ENCODE peak calls at places on chromosomes 4 and X, in eight cellular contexts. N is tibial artery; F is body of pancreas; O is CD4-positive, CD25-positive, alpha-beta regulatory T cell; K is left ventricle myocardium inferior; I is adipocyte; A is small intestine; J is aorta. W is an unnamed sample.

GRCh38 chr4:41432889-41433288 is 105.1 kb upstream of the LIMCH1 start:
- DNase-seq in I (peak; percentile 70), O (no peak), A (no peak), N (no peak), J (no peak), K (no peak), F (no peak), W (no peak)

GRCh38 chrX:63186137-63186536 is 165.0 kb downstream of the SPIN4 start:
- DNase-seq in K (no peak), F (no peak), J (peak; percentile 0), O (no peak), I (no peak), A (no peak), N (no peak), W (no peak)

GRCh38 chrX:48917139-48917980 is 1.5 kb downstream of the PIM2 start:
- DNase-seq in F (peak; percentile 93), N (peak; percentile 90), I (peak; percentile 90), K (peak; percentile 86), J (peak; percentile 95), O (peak; percentile 80), A (peak; percentile 90), W (peak; percentile 92)

GRCh38 chr4:145481164-145481941 is at the start of gene SMAD1:
- DNase-seq in N (peak; percentile 86), F (peak; percentile 94), J (peak; percentile 94), I (peak; percentile 95), K (peak; percentile 86), O (no peak), A (peak; percentile 81), W (peak; percentile 5)

GRCh38 chr4:13537011-13537831 is 7.1 kb downstream of the NKX3-2 start:
- DNase-seq in I (no peak), F (no peak), J (no peak), K (no peak), A (no peak), O (no peak), N (no peak), W (no peak)

GRCh38 chr4:96448315-96448872 is 608.5 kb downstream of the PDHA2 start:
- DNase-seq in I (no peak), J (no peak), N (no peak), F (no peak), K (no peak), O (no peak), A (no peak), W (no peak)

GRCh38 chrX:53319614-53320542 is 38.5 kb upstream of the IQSEC2 start:
- DNase-seq in O (no peak), A (no peak), J (no peak), K (no peak), N (no peak), F (peak; percentile 24), I (peak; percentile 28), W (no peak)

GRCh38 chrX:18389968-18390367 is 35.4 kb upstream of the CDKL5 start:
- DNase-seq in A (no peak), O (no peak), J (no peak), F (no peak), K (no peak), I (no peak), N (no peak), W (no peak)

GRCh38 chr4:76716020-76716419 is 181.9 kb downstream of the SOWAHB start:
- DNase-seq in I (no peak), N (no peak), J (no peak), O (no peak), K (no peak), A (no peak), F (no peak), W (no peak)

GRCh38 chr4:26325191-26325590 is 4.4 kb downstream of the RBPJ start:
- DNase-seq in O (no peak), K (no peak), F (no peak), N (no peak), I (peak; percentile 52), A (peak; percentile 60), J (no peak), W (peak; percentile 56)

GRCh38 chrX:71056857-71057256 is 11.3 kb downstream of the SNX12 start:
- DNase-seq in O (no peak), J (no peak), I (peak; percentile 76), K (no peak), F (no peak), A (no peak), N (no peak), W (no peak)

GRCh38 chr4:146132445-146132844 is 43.1 kb upstream of the LSM6 start:
- DNase-seq in K (no peak), O (no peak), N (no peak), I (no peak), F (no peak), J (no peak), A (no peak), W (no peak)

DNA sequence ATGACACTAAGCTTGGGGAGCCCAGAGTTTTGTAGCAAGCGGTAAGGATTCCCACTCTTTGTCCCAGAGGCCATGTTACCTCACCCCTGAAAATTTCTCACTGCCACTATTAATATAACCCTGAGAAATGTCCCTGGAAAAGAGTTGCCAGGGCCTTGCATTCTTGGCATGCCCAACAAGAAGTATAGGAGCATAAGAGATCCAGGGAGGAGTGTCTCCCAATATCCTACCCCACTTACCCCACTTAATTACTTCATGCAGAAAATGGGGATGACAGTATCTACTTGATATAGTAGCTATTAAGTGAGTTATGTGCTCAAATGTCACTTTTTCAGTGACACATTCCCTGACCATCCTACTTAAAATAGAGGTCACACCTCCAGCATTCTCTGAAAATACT is 120.5 kb upstream of the C1GALT1C1 start:
- DNase-seq in F (no peak), J (no peak), A (no peak), I (no peak), K (no peak), O (no peak), N (no peak), W (no peak)
- H3K4me1 ChIP-seq in F (peaks cover 3% of the 10 kb centered on the region), J (no peaks in the 10 kb centered on the region), A (no peaks in the 10 kb centered on the region), I (peaks cover 7% of the 10 kb centered on the region), K (no peaks in the 10 kb centered on the region), O (peaks cover 4% of the 10 kb centered on the region), N (no peaks in the 10 kb centered on the region), W (peaks cover 25% of the 10 kb centered on the region)

GRCh38 chr4:85180533-85180932 is 214.0 kb upstream of the WDFY3 start:
- DNase-seq in I (no peak), J (no peak), A (no peak), F (no peak), K (no peak), N (no peak), O (no peak), W (no peak)

GRCh38 chr4:85177679-85178078 is 211.2 kb upstream of the WDFY3 start:
- DNase-seq in O (no peak), F (no peak), K (no peak), J (no peak), N (no peak), I (no peak), A (no peak), W (no peak)

GRCh38 chr4:85177092-85177491 is 210.6 kb upstream of the WDFY3 start:
- DNase-seq in F (no peak), I (no peak), A (no peak), J (no peak), K (no peak), O (no peak), N (no peak), W (no peak)

GRCh38 chr4:85170241-85170640 is 203.8 kb upstream of the WDFY3 start:
- DNase-seq in A (no peak), N (no peak), O (no peak), I (no peak), J (no peak), F (no peak), K (no peak), W (no peak)

DNA sequence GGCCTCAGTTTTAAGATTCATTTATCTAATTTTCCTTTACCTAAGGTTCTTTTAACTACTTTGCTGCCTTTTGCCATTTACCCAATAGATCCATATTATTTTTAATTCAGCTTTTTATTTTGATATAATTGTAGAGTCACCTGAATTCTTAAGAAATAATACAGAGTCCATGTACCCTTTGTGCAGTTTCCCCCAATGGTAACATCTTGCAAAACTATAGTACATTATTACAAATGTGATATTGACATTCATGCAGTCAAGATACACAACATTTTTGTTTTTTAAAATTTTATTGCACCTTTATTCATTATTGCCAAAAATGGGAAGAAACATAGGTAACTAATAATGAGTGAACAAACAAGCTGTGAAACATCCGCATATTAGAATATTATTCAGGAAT is 208.7 kb upstream of the WDFY3 start:
- DNase-seq in I (no peak), N (no peak), O (no peak), J (no peak), A (no peak), K (no peak), F (no peak), W (no peak)
- H3K4me3 ChIP-seq in I (no peak overlapping the region), N (no peak overlapping the region), O (no peak overlapping the region), J (no peak overlapping the region), A (no peak overlapping the region), K (no peak overlapping the region), F (no peak overlapping the region), W (no peak overlapping the region)

DNA sequence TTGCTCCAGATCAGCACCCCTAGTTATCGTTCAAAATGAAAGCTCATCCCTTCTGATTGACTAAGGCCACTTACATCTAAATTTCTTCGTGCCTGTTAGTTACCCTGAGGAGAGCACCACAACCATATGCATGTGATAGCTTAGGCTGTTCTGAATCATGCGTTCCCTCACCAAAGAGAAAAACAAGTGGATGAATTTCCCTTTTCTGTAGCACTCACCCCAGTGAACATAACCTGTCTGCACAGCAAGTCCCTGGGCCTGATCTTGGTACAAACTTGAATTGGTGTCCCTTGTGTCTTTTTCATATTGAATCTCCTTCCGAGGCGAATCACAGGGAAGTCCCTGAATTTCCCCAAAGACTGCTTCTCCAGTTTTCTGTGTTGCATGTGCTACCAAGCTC is 100.5 kb downstream of the KLHL8 start:
- DNase-seq in A (no peak), N (no peak), I (no peak), J (no peak), K (no peak), O (no peak), F (no peak), W (no peak)
- H3K4me1 ChIP-seq in A (peaks cover 6% of the 10 kb centered on the region), N (peaks cover 44% of the 10 kb centered on the region), I (peaks cover 53% of the 10 kb centered on the region), J (no peaks in the 10 kb centered on the region), K (peaks cover 81% of the 10 kb centered on the region), O (no peaks in the 10 kb centered on the region), F (peaks cover 38% of the 10 kb centered on the region), W (peaks cover 15% of the 10 kb centered on the region)

GRCh38 chr4:150238591-150238990 is 160.3 kb downstream of the DCLK2 start:
- DNase-seq in N (no peak), O (no peak), F (no peak), I (no peak), J (no peak), K (no peak), A (no peak), W (no peak)

GRCh38 chr4:150237110-150237852 is 159.0 kb downstream of the DCLK2 start:
- DNase-seq in O (no peak), K (no peak), A (no peak), I (peak; percentile 95), F (no peak), J (no peak), N (no peak), W (no peak)

GRCh38 chr4:150235795-150236385 is 157.6 kb downstream of the DCLK2 start:
- DNase-seq in N (no peak), O (no peak), A (no peak), K (no peak), I (peak; percentile 45), J (no peak), F (no peak), W (no peak)

GRCh38 chr4:150235317-150235716 is 157.1 kb downstream of the DCLK2 start:
- DNase-seq in K (no peak), F (no peak), A (no peak), J (no peak), O (no peak), I (no peak), N (no peak), W (no peak)

DNA sequence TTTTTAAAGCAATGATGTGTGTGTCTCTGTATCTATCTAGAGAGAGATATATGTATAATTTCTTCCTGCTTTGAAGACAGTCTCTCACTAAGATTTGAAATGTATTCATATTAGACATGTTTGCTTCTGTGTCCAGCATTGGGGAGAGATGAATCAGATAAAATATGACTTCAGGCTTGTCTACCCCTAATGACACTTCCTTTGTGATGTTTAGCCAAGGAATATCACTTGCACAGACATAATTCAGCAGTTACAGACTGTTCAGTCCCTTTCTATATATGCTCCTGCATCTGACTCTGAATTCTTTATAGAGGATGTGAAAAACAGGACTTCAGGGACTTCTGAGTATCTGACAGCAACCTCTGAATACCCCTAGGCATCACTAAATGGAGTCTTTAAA is 158.4 kb downstream of the DCLK2 start:
- DNase-seq in J (no peak), N (no peak), F (no peak), A (no peak), I (peak; percentile 38), K (no peak), O (no peak), W (no peak)
- H3K4me3 ChIP-seq in J (no peak overlapping the region), N (no peak overlapping the region), F (no peak overlapping the region), A (no peak overlapping the region), I (peak overlapping the region; percentile 22), K (no peak overlapping the region), O (no peak overlapping the region), W (no peak overlapping the region)